ENCODE peak calls at places on chromosomes 1 and 21, in six cellular contexts. One of them, this sample, is unnamed.
A peak's percentile ranks its signal among the peaks of the same experiment; 100 is the strongest.

GRCh38 chr1:16162163-16162822 is 6.4 kb upstream of the EPHA2 start:
- DNase-seq in GM12878: no peak
- DNase-seq in SJSA1: no peak
- DNase-seq in HCT116: no peak
- DNase-seq in heart right ventricle: no peak
- DNase-seq in psoas muscle: no peak
- DNase-seq in this sample: no peak

GRCh38 chr1:190084552-190084951 is 393.1 kb downstream of the BRINP3 start:
- DNase-seq in heart right ventricle: no peak
- DNase-seq in psoas muscle: no peak
- DNase-seq in SJSA1: no peak
- DNase-seq in HCT116: peak; percentile 4
- DNase-seq in GM12878: no peak
- DNase-seq in this sample: no peak

GRCh38 chr1:31587720-31588423 is 11.6 kb downstream of the TINAGL1 start:
- DNase-seq in SJSA1: peak; percentile 64
- DNase-seq in HCT116: no peak
- DNase-seq in heart right ventricle: peak; percentile 75
- DNase-seq in GM12878: no peak
- DNase-seq in psoas muscle: peak; percentile 52
- DNase-seq in this sample: peak; percentile 78

GRCh38 chr1:204477036-204477740 is 17.4 kb downstream of the PIK3C2B start:
- DNase-seq in HCT116: no peak
- DNase-seq in GM12878: no peak
- DNase-seq in psoas muscle: no peak
- DNase-seq in heart right ventricle: no peak
- DNase-seq in SJSA1: peak; percentile 26
- DNase-seq in this sample: no peak

GRCh38 chr1:55530749-55531478 is 315.8 kb upstream of the USP24 start:
- DNase-seq in psoas muscle: no peak
- DNase-seq in HCT116: no peak
- DNase-seq in GM12878: no peak
- DNase-seq in SJSA1: no peak
- DNase-seq in heart right ventricle: no peak
- DNase-seq in this sample: no peak

GRCh38 chr1:180923024-180923841 is 10.5 kb downstream of the KIAA1614 start:
- DNase-seq in HCT116: no peak
- DNase-seq in heart right ventricle: no peak
- DNase-seq in psoas muscle: no peak
- DNase-seq in SJSA1: peak; percentile 9
- DNase-seq in GM12878: peak; percentile 19
- DNase-seq in this sample: no peak

GRCh38 chr1:207079706-207080246 is 8.9 kb upstream of the C4BPB start:
- DNase-seq in HCT116: no peak
- DNase-seq in psoas muscle: no peak
- DNase-seq in heart right ventricle: no peak
- DNase-seq in GM12878: no peak
- DNase-seq in SJSA1: no peak
- DNase-seq in this sample: no peak

GRCh38 chr1:77834771-77835334 is 53.6 kb upstream of the NEXN start:
- DNase-seq in heart right ventricle: peak; percentile 52
- DNase-seq in GM12878: no peak
- DNase-seq in HCT116: no peak
- DNase-seq in psoas muscle: no peak
- DNase-seq in SJSA1: peak; percentile 50
- DNase-seq in this sample: no peak

GRCh38 chr1:240737268-240737667 is 125.3 kb upstream of the GREM2 start:
- DNase-seq in GM12878: no peak
- DNase-seq in heart right ventricle: no peak
- DNase-seq in psoas muscle: no peak
- DNase-seq in SJSA1: no peak
- DNase-seq in HCT116: no peak
- DNase-seq in this sample: no peak

GRCh38 chr1:247147781-247148180 is 24.0 kb downstream of the ZNF124 start:
- DNase-seq in GM12878: no peak
- DNase-seq in HCT116: no peak
- DNase-seq in SJSA1: no peak
- DNase-seq in psoas muscle: no peak
- DNase-seq in heart right ventricle: no peak
- DNase-seq in this sample: no peak
- H3K9me3 ChIP-seq in GM12878: peaks cover 42% of the 10 kb centered on the region
- H3K9me3 ChIP-seq in HCT116: peaks cover 18% of the 10 kb centered on the region
- H3K9me3 ChIP-seq in SJSA1: peaks cover 18% of the 10 kb centered on the region
- H3K9me3 ChIP-seq in psoas muscle: peaks cover 68% of the 10 kb centered on the region
- H3K9me3 ChIP-seq in heart right ventricle: peaks cover 23% of the 10 kb centered on the region
- H3K9me3 ChIP-seq in this sample: peaks cover 92% of the 10 kb centered on the region

GRCh38 chr1:111139956-111140679 is at the start of the genes CEPT1 and DRAM2:
- DNase-seq in psoas muscle: peak; percentile 96
- DNase-seq in SJSA1: peak; percentile 93
- DNase-seq in GM12878: peak; percentile 76
- DNase-seq in HCT116: peak; percentile 90
- DNase-seq in heart right ventricle: peak; percentile 99
- DNase-seq in this sample: peak; percentile 97
- H3K4me1 ChIP-seq in psoas muscle: peaks cover 36% of the 10 kb centered on the region
- H3K4me1 ChIP-seq in SJSA1: no peaks in the 10 kb centered on the region
- H3K4me1 ChIP-seq in GM12878: peaks cover 14% of the 10 kb centered on the region
- H3K4me1 ChIP-seq in HCT116: peaks cover 11% of the 10 kb centered on the region
- H3K4me1 ChIP-seq in heart right ventricle: peaks cover 33% of the 10 kb centered on the region
- H3K4me1 ChIP-seq in this sample: peaks cover 43% of the 10 kb centered on the region

GRCh38 chr21:30337644-30338170 is at the start of gene KRTAP27-1:
- DNase-seq in SJSA1: no peak
- DNase-seq in heart right ventricle: no peak
- DNase-seq in HCT116: no peak
- DNase-seq in psoas muscle: no peak
- DNase-seq in GM12878: no peak
- DNase-seq in this sample: no peak

GRCh38 chr21:30340714-30341573 is 3.5 kb upstream of the KRTAP27-1 start:
- DNase-seq in SJSA1: peak; percentile 20
- DNase-seq in psoas muscle: peak; percentile 13
- DNase-seq in GM12878: no peak
- DNase-seq in HCT116: peak; percentile 3
- DNase-seq in heart right ventricle: peak; percentile 20
- DNase-seq in this sample: peak; percentile 45

GRCh38 chr21:30336596-30336995 is 898 bp downstream of the KRTAP27-1 start:
- DNase-seq in GM12878: no peak
- DNase-seq in psoas muscle: no peak
- DNase-seq in SJSA1: no peak
- DNase-seq in HCT116: no peak
- DNase-seq in heart right ventricle: no peak
- DNase-seq in this sample: no peak
- H3K9me3 ChIP-seq in GM12878: no peaks in the 10 kb centered on the region
- H3K9me3 ChIP-seq in psoas muscle: no peaks in the 10 kb centered on the region
- H3K9me3 ChIP-seq in SJSA1: no peaks in the 10 kb centered on the region
- H3K9me3 ChIP-seq in HCT116: peaks cover 19% of the 10 kb centered on the region
- H3K9me3 ChIP-seq in heart right ventricle: no peaks in the 10 kb centered on the region
- H3K9me3 ChIP-seq in this sample: no peaks in the 10 kb centered on the region

GRCh38 chr1:160682983-160683886 is 28.4 kb downstream of the CD48 start:
- DNase-seq in GM12878: no peak
- DNase-seq in psoas muscle: no peak
- DNase-seq in heart right ventricle: no peak
- DNase-seq in HCT116: no peak
- DNase-seq in SJSA1: no peak
- DNase-seq in this sample: no peak
- H3K4me1 ChIP-seq in GM12878: peaks cover 33% of the 10 kb centered on the region
- H3K4me1 ChIP-seq in psoas muscle: no peaks in the 10 kb centered on the region
- H3K4me1 ChIP-seq in heart right ventricle: no peaks in the 10 kb centered on the region
- H3K4me1 ChIP-seq in HCT116: no peaks in the 10 kb centered on the region
- H3K4me1 ChIP-seq in SJSA1: no peaks in the 10 kb centered on the region
- H3K4me1 ChIP-seq in this sample: peaks cover 27% of the 10 kb centered on the region

DNA sequence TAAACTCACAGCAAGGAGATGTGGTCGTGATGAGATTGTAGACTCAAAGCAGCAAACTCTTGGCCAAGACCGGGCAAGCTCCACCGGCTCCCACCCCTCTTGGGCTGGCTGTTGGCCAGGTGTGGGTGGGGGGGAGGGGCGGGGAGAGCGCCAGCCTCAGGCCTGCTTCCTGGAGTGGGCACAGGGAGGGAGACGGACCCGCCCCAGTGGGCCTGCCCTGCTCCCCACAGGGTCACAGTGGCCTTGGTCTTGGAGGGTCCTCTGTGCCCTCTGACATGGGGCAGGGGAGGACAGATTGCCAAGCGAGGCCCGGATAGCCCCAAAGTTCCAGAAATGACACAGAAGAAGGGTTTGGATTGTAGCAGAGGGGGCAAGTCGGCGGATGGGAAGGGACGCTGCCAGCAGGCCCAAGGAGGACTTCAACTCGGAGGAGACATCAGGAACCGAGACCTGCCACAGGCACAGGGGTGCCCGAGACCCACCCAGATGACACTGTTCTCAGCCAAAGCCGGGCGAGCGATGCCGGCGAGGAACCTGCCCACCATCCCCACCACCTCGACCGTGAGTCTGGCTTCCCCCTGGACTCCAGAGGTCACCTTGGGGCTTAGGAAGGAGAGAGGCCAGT is 85.4 kb upstream of the ACTRT2 start:
- DNase-seq in HCT116: no peak
- DNase-seq in heart right ventricle: no peak
- DNase-seq in SJSA1: no peak
- DNase-seq in psoas muscle: no peak
- DNase-seq in GM12878: no peak
- DNase-seq in this sample: peak; percentile 25
- H3K9me3 ChIP-seq in HCT116: peaks cover under 1% of the 10 kb centered on the region
- H3K9me3 ChIP-seq in heart right ventricle: peaks cover 8% of the 10 kb centered on the region
- H3K9me3 ChIP-seq in SJSA1: peaks cover 10% of the 10 kb centered on the region
- H3K9me3 ChIP-seq in psoas muscle: no peaks in the 10 kb centered on the region
- H3K9me3 ChIP-seq in GM12878: no peaks in the 10 kb centered on the region
- H3K9me3 ChIP-seq in this sample: peaks cover 6% of the 10 kb centered on the region

DNA sequence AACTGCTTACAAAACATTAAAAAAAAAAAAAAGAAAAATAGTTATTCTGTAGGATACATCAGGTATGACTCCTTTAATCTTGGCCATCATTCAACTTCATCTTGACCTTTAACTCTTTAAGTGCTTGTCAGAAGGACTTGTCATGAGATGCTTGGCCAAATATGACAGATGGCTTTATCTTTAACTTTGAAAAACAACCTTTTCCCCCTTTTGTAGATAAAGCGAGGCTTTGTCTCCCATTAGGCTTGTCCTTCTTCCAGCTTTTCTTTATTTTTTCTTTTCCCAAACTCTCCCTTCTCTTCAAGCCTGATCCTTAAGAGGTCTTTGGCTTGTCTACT is 2.3 kb downstream of the SRSF10 start:
- DNase-seq in heart right ventricle: no peak
- DNase-seq in psoas muscle: no peak
- DNase-seq in HCT116: no peak
- DNase-seq in SJSA1: no peak
- DNase-seq in GM12878: no peak
- DNase-seq in this sample: no peak
- H3K4me1 ChIP-seq in heart right ventricle: peaks cover 50% of the 10 kb centered on the region
- H3K4me1 ChIP-seq in psoas muscle: peaks cover 39% of the 10 kb centered on the region
- H3K4me1 ChIP-seq in HCT116: peaks cover 36% of the 10 kb centered on the region
- H3K4me1 ChIP-seq in SJSA1: peaks cover 22% of the 10 kb centered on the region
- H3K4me1 ChIP-seq in GM12878: peaks cover 17% of the 10 kb centered on the region
- H3K4me1 ChIP-seq in this sample: peaks cover 66% of the 10 kb centered on the region

GRCh38 chr1:82598816-82599215 is 798.1 kb downstream of the ADGRL2 start:
- DNase-seq in SJSA1: no peak
- DNase-seq in GM12878: no peak
- DNase-seq in psoas muscle: no peak
- DNase-seq in HCT116: no peak
- DNase-seq in heart right ventricle: no peak
- DNase-seq in this sample: no peak

GRCh38 chr1:82597620-82598019 is 796.9 kb downstream of the ADGRL2 start:
- DNase-seq in psoas muscle: no peak
- DNase-seq in SJSA1: no peak
- DNase-seq in heart right ventricle: no peak
- DNase-seq in GM12878: no peak
- DNase-seq in HCT116: no peak
- DNase-seq in this sample: no peak

GRCh38 chr1:82604524-82604923 is 803.8 kb downstream of the ADGRL2 start:
- DNase-seq in GM12878: no peak
- DNase-seq in SJSA1: no peak
- DNase-seq in heart right ventricle: no peak
- DNase-seq in psoas muscle: no peak
- DNase-seq in HCT116: no peak
- DNase-seq in this sample: no peak

DNA sequence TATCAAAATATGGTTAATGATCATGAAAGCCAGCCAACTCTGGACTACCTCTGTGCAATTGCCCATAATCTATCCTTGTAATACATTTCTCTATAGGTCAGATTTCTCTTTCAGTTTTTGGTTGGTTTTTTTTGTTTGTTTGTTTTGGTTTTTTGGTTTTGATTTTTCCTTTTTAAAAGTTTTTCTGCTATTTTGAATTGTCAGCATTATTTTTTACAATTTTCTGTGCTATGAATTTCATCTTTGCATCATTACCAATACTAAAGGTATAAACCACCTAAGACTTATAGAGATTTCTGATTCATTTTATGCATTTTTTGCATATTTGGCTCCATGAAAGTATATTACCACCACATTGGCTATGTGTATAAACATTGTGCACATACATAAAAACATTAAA is 799.6 kb downstream of the ADGRL2 start:
- DNase-seq in SJSA1: no peak
- DNase-seq in psoas muscle: no peak
- DNase-seq in GM12878: no peak
- DNase-seq in HCT116: no peak
- DNase-seq in heart right ventricle: no peak
- DNase-seq in this sample: no peak
- H3K9me3 ChIP-seq in SJSA1: no peaks in the 10 kb centered on the region
- H3K9me3 ChIP-seq in psoas muscle: no peaks in the 10 kb centered on the region
- H3K9me3 ChIP-seq in GM12878: no peaks in the 10 kb centered on the region
- H3K9me3 ChIP-seq in HCT116: peaks cover 3% of the 10 kb centered on the region
- H3K9me3 ChIP-seq in heart right ventricle: no peaks in the 10 kb centered on the region
- H3K9me3 ChIP-seq in this sample: no peaks in the 10 kb centered on the region

GRCh38 chr1:25821112-25821476 is 1.3 kb downstream of the MTFR1L start:
- DNase-seq in SJSA1: peak; percentile 10
- DNase-seq in HCT116: no peak
- DNase-seq in heart right ventricle: no peak
- DNase-seq in GM12878: no peak
- DNase-seq in psoas muscle: no peak
- DNase-seq in this sample: no peak
- H3K4me1 ChIP-seq in SJSA1: peaks cover 24% of the 10 kb centered on the region
- H3K4me1 ChIP-seq in HCT116: peaks cover 33% of the 10 kb centered on the region
- H3K4me1 ChIP-seq in heart right ventricle: peaks cover 58% of the 10 kb centered on the region
- H3K4me1 ChIP-seq in GM12878: peaks cover 15% of the 10 kb centered on the region
- H3K4me1 ChIP-seq in psoas muscle: peaks cover 31% of the 10 kb centered on the region
- H3K4me1 ChIP-seq in this sample: peaks cover 29% of the 10 kb centered on the region

GRCh38 chr1:155695107-155695506 is 6.2 kb downstream of the DAP3 start:
- DNase-seq in heart right ventricle: no peak
- DNase-seq in SJSA1: no peak
- DNase-seq in GM12878: no peak
- DNase-seq in HCT116: no peak
- DNase-seq in psoas muscle: no peak
- DNase-seq in this sample: no peak
- H3K9me3 ChIP-seq in heart right ventricle: no peaks in the 10 kb centered on the region
- H3K9me3 ChIP-seq in SJSA1: no peaks in the 10 kb centered on the region
- H3K9me3 ChIP-seq in GM12878: peaks cover 4% of the 10 kb centered on the region
- H3K9me3 ChIP-seq in HCT116: no peaks in the 10 kb centered on the region
- H3K9me3 ChIP-seq in psoas muscle: no peaks in the 10 kb centered on the region
- H3K9me3 ChIP-seq in this sample: no peaks in the 10 kb centered on the region